ENCODE peak calls at places on chromosomes 2 and 18, in four cellular contexts. U is HuH-7.5; Y is activated naive CD4-positive, alpha-beta T cell; M is uterus. R is an unnamed sample.

GRCh38 chr18:75211002-75211621 is 515 bp downstream of the TSHZ1 start:
- DNase-seq in M (no peak), Y (no peak), U (peak), R (no peak)

GRCh38 chr2:77512521-77512920 is 9.7 kb downstream of the LRRTM4 start:
- DNase-seq in M (no peak), Y (no peak), U (no peak), R (no peak)

GRCh38 chr2:55165567-55165966 is 66.5 kb downstream of the CLHC1 start:
- DNase-seq in U (no peak), Y (no peak), M (no peak), R (no peak)

GRCh38 chr2:210681481-210681880 is 125.1 kb downstream of the CPS1 start:
- DNase-seq in U (no peak), M (no peak), Y (no peak), R (no peak)

GRCh38 chr2:45466045-45466444 is 145.0 kb downstream of the SRBD1 start:
- DNase-seq in M (no peak), U (no peak), Y (no peak), R (no peak)

GRCh38 chr2:46672752-46673151 is 193.4 kb downstream of the TMEM247 start:
- DNase-seq in U (no peak), Y (no peak), M (no peak), R (no peak)

GRCh38 chr2:74584088-74584645 is 29.6 kb downstream of the DOK1 start:
- DNase-seq in U (no peak), Y (no peak), M (no peak), R (no peak)

GRCh38 chr2:133484106-133484505 is 84.2 kb downstream of the NCKAP5 start:
- DNase-seq in U (no peak), Y (no peak), M (no peak), R (no peak)

GRCh38 chr2:202883987-202884675 is 12.6 kb upstream of the ICA1L start:
- DNase-seq in Y (no peak), M (no peak), U (no peak), R (no peak)

GRCh38 chr2:140498360-140498759 is 1632.5 kb downstream of the LRP1B start:
- DNase-seq in M (no peak), Y (no peak), U (no peak), R (no peak)

GRCh38 chr2:75844651-75845050 is 133.9 kb upstream of the GCFC2 start:
- DNase-seq in Y (no peak), U (no peak), M (no peak), R (no peak)

GRCh38 chr2:238098854-238099708 is 1.1 kb upstream of the ESPNL start:
- DNase-seq in Y (no peak), M (no peak), U (no peak), R (no peak)

GRCh38 chr2:37566517-37566961 is 104.9 kb downstream of the CDC42EP3 start:
- DNase-seq in Y (no peak), M (no peak), U (no peak), R (no peak)

GRCh38 chr2:222300725-222301295 is 2.0 kb upstream of the PAX3 start:
- DNase-seq in M (no peak), U (no peak), Y (no peak), R (no peak)

GRCh38 chr18:41170346-41170745 is 784.7 kb upstream of the PIK3C3 start:
- DNase-seq in M (no peak), U (no peak), Y (no peak), R (no peak)

GRCh38 chr2:34912084-34912483 is 1313.0 kb upstream of the FAM98A start:
- DNase-seq in Y (no peak), U (no peak), M (no peak), R (no peak)

GRCh38 chr2:234026111-234026510 is 24.4 kb upstream of the SPP2 start:
- DNase-seq in M (no peak), U (no peak), Y (no peak), R (no peak)

GRCh38 chr2:201275069-201275468 is 14.7 kb downstream of the CASP8 start:
- DNase-seq in M (no peak), U (no peak), Y (no peak), R (no peak)

GRCh38 chr2:216350214-216350789 is 22.0 kb downstream of the MARCHF4 start:
- DNase-seq in M (no peak), U (no peak), Y (no peak), R (no peak)

GRCh38 chr2:112996635-112997034 is 8.6 kb upstream of the IL36A start:
- DNase-seq in M (no peak), Y (peak), U (no peak), R (no peak)

GRCh38 chr18:48679236-48679635 is 140.4 kb downstream of the CTIF start:
- DNase-seq in Y (no peak), U (no peak), M (no peak), R (no peak)

GRCh38 chr2:65437392-65438135 is 5.2 kb upstream of the SPRED2 start:
- DNase-seq in Y (no peak), U (no peak), M (no peak), R (no peak)

GRCh38 chr2:43220982-43221659 is 5.3 kb downstream of the ZFP36L2 start:
- DNase-seq in Y (no peak), U (no peak), M (peak), R (no peak)

GRCh38 chr2:120205901-120206581 is 17.2 kb downstream of the TMEM185B start:
- DNase-seq in M (no peak), Y (no peak), U (no peak), R (peak)

GRCh38 chr18:27668126-27668525 is 483.0 kb upstream of the CHST9 start:
- DNase-seq in M (no peak), Y (no peak), U (no peak), R (no peak)

GRCh38 chr2:171210864-171211431 is 50.3 kb upstream of the TLK1 start:
- DNase-seq in U (no peak), M (no peak), Y (no peak), R (no peak)

R was measured in HEK293T.